ENCODE peak calls at places on chromosome 15, in six cellular contexts. One of them, this sample, is unnamed.

GRCh38 chr15:88031461-88031860 is 225.1 kb downstream of the NTRK3 start:
- DNase-seq in thoracic aorta: no peak
- DNase-seq in IMR-90: no peak
- DNase-seq in heart left ventricle: no peak
- DNase-seq in stomach: no peak
- DNase-seq in CD8-positive, alpha-beta T cell: no peak
- DNase-seq in this sample: no peak

GRCh38 chr15:42891569-42891968 is 29.0 kb downstream of the TTBK2 start:
- DNase-seq in heart left ventricle: no peak
- DNase-seq in CD8-positive, alpha-beta T cell: no peak
- DNase-seq in stomach: no peak
- DNase-seq in IMR-90: peak; percentile 25
- DNase-seq in thoracic aorta: no peak
- DNase-seq in this sample: no peak

GRCh38 chr15:77037475-77038209 is 33.3 kb downstream of the TSPAN3 start:
- DNase-seq in heart left ventricle: peak; percentile 29
- DNase-seq in stomach: peak; percentile 23
- DNase-seq in IMR-90: no peak
- DNase-seq in CD8-positive, alpha-beta T cell: no peak
- DNase-seq in thoracic aorta: no peak
- DNase-seq in this sample: no peak

GRCh38 chr15:77984446-77984861 is 93.1 kb downstream of the TBC1D2B start:
- DNase-seq in heart left ventricle: no peak
- DNase-seq in thoracic aorta: no peak
- DNase-seq in IMR-90: no peak
- DNase-seq in stomach: no peak
- DNase-seq in CD8-positive, alpha-beta T cell: no peak
- DNase-seq in this sample: no peak

GRCh38 chr15:91525746-91526145 is 327.8 kb upstream of the SLCO3A1 start:
- DNase-seq in heart left ventricle: no peak
- DNase-seq in stomach: no peak
- DNase-seq in CD8-positive, alpha-beta T cell: no peak
- DNase-seq in thoracic aorta: no peak
- DNase-seq in IMR-90: no peak
- DNase-seq in this sample: no peak

GRCh38 chr15:98943609-98944111 is 63.9 kb downstream of the PGPEP1L start:
- DNase-seq in thoracic aorta: no peak
- DNase-seq in CD8-positive, alpha-beta T cell: no peak
- DNase-seq in stomach: no peak
- DNase-seq in IMR-90: peak; percentile 65
- DNase-seq in heart left ventricle: peak; percentile 81
- DNase-seq in this sample: no peak

GRCh38 chr15:62985768-62986167 is 56.8 kb upstream of the TPM1 start:
- DNase-seq in CD8-positive, alpha-beta T cell: no peak
- DNase-seq in stomach: no peak
- DNase-seq in IMR-90: peak; percentile 81
- DNase-seq in heart left ventricle: no peak
- DNase-seq in thoracic aorta: no peak
- DNase-seq in this sample: no peak

GRCh38 chr15:39287322-39288195 is 293.3 kb upstream of the THBS1 start:
- DNase-seq in stomach: no peak
- DNase-seq in CD8-positive, alpha-beta T cell: no peak
- DNase-seq in thoracic aorta: no peak
- DNase-seq in heart left ventricle: no peak
- DNase-seq in IMR-90: peak; percentile 73
- DNase-seq in this sample: no peak

GRCh38 chr15:85988741-85989140 is 90.9 kb upstream of the AGBL1 start:
- DNase-seq in heart left ventricle: no peak
- DNase-seq in stomach: no peak
- DNase-seq in IMR-90: no peak
- DNase-seq in thoracic aorta: no peak
- DNase-seq in CD8-positive, alpha-beta T cell: no peak
- DNase-seq in this sample: no peak

GRCh38 chr15:72824112-72824511 is 40.6 kb upstream of the ADPGK start:
- DNase-seq in CD8-positive, alpha-beta T cell: no peak
- DNase-seq in heart left ventricle: no peak
- DNase-seq in thoracic aorta: no peak
- DNase-seq in IMR-90: no peak
- DNase-seq in stomach: no peak
- DNase-seq in this sample: no peak

GRCh38 chr15:88741671-88742070 is 61.6 kb upstream of the ACAN start:
- DNase-seq in stomach: no peak
- DNase-seq in thoracic aorta: no peak
- DNase-seq in CD8-positive, alpha-beta T cell: no peak
- DNase-seq in heart left ventricle: no peak
- DNase-seq in IMR-90: no peak
- DNase-seq in this sample: no peak

GRCh38 chr15:63124506-63124905 is 2.8 kb downstream of the LACTB start:
- DNase-seq in heart left ventricle: no peak
- DNase-seq in stomach: no peak
- DNase-seq in CD8-positive, alpha-beta T cell: no peak
- DNase-seq in thoracic aorta: no peak
- DNase-seq in IMR-90: no peak
- DNase-seq in this sample: no peak

GRCh38 chr15:33720952-33721351 is 247.3 kb upstream of the CHRM5 start:
- DNase-seq in CD8-positive, alpha-beta T cell: no peak
- DNase-seq in stomach: no peak
- DNase-seq in heart left ventricle: no peak
- DNase-seq in thoracic aorta: no peak
- DNase-seq in IMR-90: peak; percentile 84
- DNase-seq in this sample: no peak

GRCh38 chr15:77033417-77033728 is 37.5 kb downstream of the TSPAN3 start:
- DNase-seq in CD8-positive, alpha-beta T cell: no peak
- DNase-seq in thoracic aorta: no peak
- DNase-seq in stomach: peak; percentile 23
- DNase-seq in heart left ventricle: peak; percentile 23
- DNase-seq in IMR-90: no peak
- DNase-seq in this sample: no peak

GRCh38 chr15:77824361-77824985 is 191.8 kb upstream of the LINGO1 start:
- DNase-seq in heart left ventricle: no peak
- DNase-seq in thoracic aorta: no peak
- DNase-seq in IMR-90: no peak
- DNase-seq in stomach: no peak
- DNase-seq in CD8-positive, alpha-beta T cell: no peak
- DNase-seq in this sample: no peak

GRCh38 chr15:77075528-77075927 is 4.6 kb upstream of the TSPAN3 start:
- DNase-seq in heart left ventricle: no peak
- DNase-seq in IMR-90: no peak
- DNase-seq in stomach: peak; percentile 50
- DNase-seq in thoracic aorta: no peak
- DNase-seq in CD8-positive, alpha-beta T cell: no peak
- DNase-seq in this sample: no peak

GRCh38 chr15:61715082-61715481 is 345.2 kb downstream of the VPS13C start:
- DNase-seq in heart left ventricle: no peak
- DNase-seq in thoracic aorta: no peak
- DNase-seq in CD8-positive, alpha-beta T cell: no peak
- DNase-seq in stomach: peak; percentile 42
- DNase-seq in IMR-90: no peak
- DNase-seq in this sample: no peak

GRCh38 chr15:97875025-97875512 is 85.4 kb upstream of the ARRDC4 start:
- DNase-seq in IMR-90: no peak
- DNase-seq in heart left ventricle: no peak
- DNase-seq in thoracic aorta: no peak
- DNase-seq in stomach: no peak
- DNase-seq in CD8-positive, alpha-beta T cell: no peak
- DNase-seq in this sample: no peak
- H3K4me3 ChIP-seq in IMR-90: no peak overlapping the region
- H3K4me3 ChIP-seq in heart left ventricle: no peak overlapping the region
- H3K4me3 ChIP-seq in thoracic aorta: no peak overlapping the region
- H3K4me3 ChIP-seq in stomach: peak overlapping the region; percentile 18
- H3K4me3 ChIP-seq in CD8-positive, alpha-beta T cell: no peak overlapping the region
- H3K4me3 ChIP-seq in this sample: no peak overlapping the region

GRCh38 chr15:47439146-47439869 is 278.0 kb upstream of the SEMA6D start:
- DNase-seq in stomach: no peak
- DNase-seq in thoracic aorta: no peak
- DNase-seq in IMR-90: peak; percentile 65
- DNase-seq in heart left ventricle: no peak
- DNase-seq in CD8-positive, alpha-beta T cell: no peak
- DNase-seq in this sample: no peak
- H3K27ac ChIP-seq in stomach: no peak overlapping the region
- H3K27ac ChIP-seq in thoracic aorta: peak overlapping the region; percentile 41
- H3K27ac ChIP-seq in IMR-90: peak overlapping the region; percentile 42
- H3K27ac ChIP-seq in heart left ventricle: no peak overlapping the region
- H3K27ac ChIP-seq in CD8-positive, alpha-beta T cell: no peak overlapping the region
- H3K27ac ChIP-seq in this sample: peak overlapping the region; percentile 4

DNA sequence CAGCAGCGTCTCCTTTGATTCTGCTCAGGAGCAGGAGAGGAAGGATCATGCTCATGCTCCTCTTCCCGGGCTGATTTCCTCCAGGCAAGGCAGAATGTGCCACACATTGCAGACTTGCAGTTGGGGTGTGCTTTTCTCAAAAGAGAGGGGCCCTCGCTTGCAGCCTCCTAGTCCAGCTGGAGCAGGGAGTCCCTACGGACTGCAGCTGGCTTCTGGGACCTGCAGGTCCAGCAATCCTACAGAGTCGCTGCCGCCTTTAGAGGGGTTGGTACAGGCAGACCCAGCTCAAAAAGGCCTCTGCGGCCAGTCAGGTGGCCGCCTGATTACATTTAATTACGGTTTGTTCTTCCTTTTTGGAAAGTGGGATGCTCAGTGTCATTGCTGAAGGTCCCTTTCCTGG is 173.9 kb downstream of the NSMCE3 start:
- DNase-seq in thoracic aorta: no peak
- DNase-seq in heart left ventricle: no peak
- DNase-seq in stomach: no peak
- DNase-seq in CD8-positive, alpha-beta T cell: no peak
- DNase-seq in IMR-90: no peak
- DNase-seq in this sample: no peak
- TF ChIP-seq CTCF in thoracic aorta: no peak
- TF ChIP-seq CTCF in heart left ventricle: no peak
- TF ChIP-seq CTCF in stomach: no peak
- TF ChIP-seq CTCF in CD8-positive, alpha-beta T cell: no peak
- TF ChIP-seq CTCF in IMR-90: no peak
- TF ChIP-seq CTCF in this sample: no peak

GRCh38 chr15:23954931-23955330 is 267.8 kb upstream of the NDN start:
- DNase-seq in IMR-90: no peak
- DNase-seq in stomach: no peak
- DNase-seq in thoracic aorta: no peak
- DNase-seq in CD8-positive, alpha-beta T cell: no peak
- DNase-seq in heart left ventricle: no peak
- DNase-seq in this sample: no peak
- H3K4me3 ChIP-seq in IMR-90: no peak overlapping the region
- H3K4me3 ChIP-seq in stomach: no peak overlapping the region
- H3K4me3 ChIP-seq in thoracic aorta: no peak overlapping the region
- H3K4me3 ChIP-seq in CD8-positive, alpha-beta T cell: no peak overlapping the region
- H3K4me3 ChIP-seq in heart left ventricle: no peak overlapping the region
- H3K4me3 ChIP-seq in this sample: no peak overlapping the region

GRCh38 chr15:66931768-66932633 is 133.4 kb upstream of the SMAD3 start:
- DNase-seq in thoracic aorta: no peak
- DNase-seq in heart left ventricle: no peak
- DNase-seq in stomach: peak; percentile 44
- DNase-seq in CD8-positive, alpha-beta T cell: no peak
- DNase-seq in IMR-90: peak; percentile 63
- DNase-seq in this sample: no peak
- H3K27ac ChIP-seq in thoracic aorta: no peak overlapping the region
- H3K27ac ChIP-seq in heart left ventricle: no peak overlapping the region
- H3K27ac ChIP-seq in stomach: peak overlapping the region; percentile 48
- H3K27ac ChIP-seq in CD8-positive, alpha-beta T cell: no peak overlapping the region
- H3K27ac ChIP-seq in IMR-90: peak overlapping the region; percentile 53
- H3K27ac ChIP-seq in this sample: peak overlapping the region; percentile 62

DNA sequence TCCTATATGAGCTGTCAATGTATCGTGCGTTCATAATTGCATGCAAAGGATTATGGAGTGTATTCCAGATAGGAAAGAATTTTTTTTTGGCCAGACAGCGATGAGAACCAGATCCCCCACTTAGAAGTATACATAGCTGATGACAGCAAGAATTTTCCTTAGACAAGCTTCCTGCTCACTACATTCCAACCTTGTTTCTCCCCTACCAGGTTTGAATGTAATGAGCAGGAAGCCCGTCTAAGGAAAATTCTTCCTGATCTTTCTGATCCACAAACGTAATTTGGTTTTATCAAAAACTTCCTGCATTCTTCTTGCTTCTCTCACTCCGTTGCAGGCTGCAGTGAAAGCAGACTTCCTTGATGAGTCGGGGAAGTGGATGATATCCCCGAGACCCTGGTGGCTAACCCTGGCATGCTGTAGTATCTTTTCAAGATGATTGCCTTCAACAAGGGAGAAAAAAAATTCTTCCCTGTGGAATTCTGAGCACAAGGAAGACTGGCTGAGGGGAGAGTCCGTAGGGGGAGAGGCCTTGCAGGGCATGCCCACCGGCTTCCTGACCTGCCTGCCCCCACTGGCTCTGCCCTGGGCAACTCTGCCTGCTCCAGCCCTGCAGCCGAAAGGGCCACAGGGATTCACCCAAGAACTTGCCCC is 243.1 kb downstream of the TLE3 start:
- DNase-seq in IMR-90: peak; percentile 94
- DNase-seq in heart left ventricle: no peak
- DNase-seq in CD8-positive, alpha-beta T cell: no peak
- DNase-seq in thoracic aorta: no peak
- DNase-seq in stomach: no peak
- DNase-seq in this sample: no peak
- TF ChIP-seq CTCF in IMR-90: no peak
- TF ChIP-seq CTCF in heart left ventricle: no peak
- TF ChIP-seq CTCF in CD8-positive, alpha-beta T cell: no peak
- TF ChIP-seq CTCF in thoracic aorta: no peak
- TF ChIP-seq CTCF in stomach: no peak
- TF ChIP-seq CTCF in this sample: no peak